ENCODE peak calls at places on chromosomes 12 and 14, in five cellular contexts. Y is SK-N-SH, M is stomach, W is endothelial cell of umbilical vein, Z is HCT116. B is an unnamed sample.

GRCh38 chr12:22494319-22494718 is 50.0 kb downstream of the C2CD5 start:
- DNase-seq in W (no peak), Y (no peak), Z (no peak), M (no peak), B (no peak)

GRCh38 chr12:66119870-66120241 is 10.7 kb downstream of the LLPH start:
- DNase-seq in W (no peak), Y (no peak), M (no peak), Z (no peak), B (no peak)

GRCh38 chr12:109994262-109995175 is 1.6 kb downstream of the GIT2 start:
- DNase-seq in Z (no peak), Y (no peak), M (no peak), W (peak), B (no peak)

GRCh38 chr12:124780752-124781685 is 82.6 kb downstream of the SCARB1 start:
- DNase-seq in M (no peak), Y (no peak), W (no peak), Z (no peak), B (no peak)

GRCh38 chr14:103520657-103521437 is 1.8 kb downstream of the CKB start:
- DNase-seq in M (peak), Y (peak), Z (peak), W (peak), B (no peak)

GRCh38 chr12:124174406-124174805 is 120.5 kb upstream of the RFLNA start:
- DNase-seq in W (peak), M (no peak), Z (no peak), Y (no peak), B (no peak)

GRCh38 chr12:92602476-92602875 is 100.3 kb upstream of the PLEKHG7 start:
- DNase-seq in Z (no peak), W (peak), M (no peak), Y (no peak), B (no peak)

GRCh38 chr14:51157012-51157411 is 62.1 kb upstream of the TRIM9 start:
- DNase-seq in Y (peak), Z (peak), W (peak), M (no peak), B (no peak)

GRCh38 chr12:86777335-86777734 is 521.1 kb upstream of the MGAT4C start:
- DNase-seq in W (no peak), M (no peak), Y (no peak), Z (no peak), B (no peak)

GRCh38 chr14:22002860-22003284 is 329.3 kb upstream of the OR4E1 start:
- DNase-seq in W (no peak), M (no peak), Y (no peak), Z (peak), B (no peak)

GRCh38 chr12:7581046-7581445 is 77.5 kb upstream of the CD163 start:
- DNase-seq in M (no peak), Y (no peak), Z (no peak), W (no peak), B (no peak)

GRCh38 chr12:13376627-13377373 is 180.3 kb downstream of the EMP1 start:
- DNase-seq in Z (no peak), Y (no peak), M (peak), W (no peak), B (no peak)

GRCh38 chr12:534216-534615 is 74.5 kb downstream of the B4GALNT3 start:
- DNase-seq in Z (no peak), W (no peak), Y (no peak), M (no peak), B (no peak)

GRCh38 chr14:33768458-33768830 is 182.4 kb downstream of the EGLN3 start:
- DNase-seq in M (no peak), W (no peak), Y (no peak), Z (no peak), B (no peak)

GRCh38 chr14:78341827-78342389 is 171.7 kb downstream of the NRXN3 start:
- DNase-seq in Y (no peak), M (no peak), Z (no peak), W (no peak), B (no peak)

DNA sequence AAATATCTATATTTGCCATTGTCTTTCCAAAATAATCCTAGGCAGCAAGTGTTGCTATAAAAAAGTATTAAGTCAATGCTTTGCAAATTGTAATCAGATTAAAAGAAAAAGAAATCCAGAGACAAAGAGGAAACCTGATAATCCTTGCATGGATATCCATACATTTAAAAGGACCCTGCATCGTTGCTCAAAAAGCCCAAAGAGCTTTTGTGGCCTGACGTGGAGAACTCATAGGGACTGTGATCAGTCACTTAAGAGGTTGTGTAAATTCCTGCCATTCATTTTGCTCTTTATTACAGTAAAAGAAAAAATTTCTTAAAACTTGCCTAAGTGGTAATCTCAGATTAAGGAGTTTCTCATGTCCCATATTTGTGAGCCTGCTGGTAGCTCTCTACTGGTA is 392.6 kb downstream of the C12orf75 start:
- DNase-seq in W (no peak), Z (no peak), M (no peak), Y (no peak), B (no peak)
- TF ChIP-seq POLR2AphosphoS5 in W (no peak), Z (no peak), M (no peak), Y (no peak), B (no peak)

DNA sequence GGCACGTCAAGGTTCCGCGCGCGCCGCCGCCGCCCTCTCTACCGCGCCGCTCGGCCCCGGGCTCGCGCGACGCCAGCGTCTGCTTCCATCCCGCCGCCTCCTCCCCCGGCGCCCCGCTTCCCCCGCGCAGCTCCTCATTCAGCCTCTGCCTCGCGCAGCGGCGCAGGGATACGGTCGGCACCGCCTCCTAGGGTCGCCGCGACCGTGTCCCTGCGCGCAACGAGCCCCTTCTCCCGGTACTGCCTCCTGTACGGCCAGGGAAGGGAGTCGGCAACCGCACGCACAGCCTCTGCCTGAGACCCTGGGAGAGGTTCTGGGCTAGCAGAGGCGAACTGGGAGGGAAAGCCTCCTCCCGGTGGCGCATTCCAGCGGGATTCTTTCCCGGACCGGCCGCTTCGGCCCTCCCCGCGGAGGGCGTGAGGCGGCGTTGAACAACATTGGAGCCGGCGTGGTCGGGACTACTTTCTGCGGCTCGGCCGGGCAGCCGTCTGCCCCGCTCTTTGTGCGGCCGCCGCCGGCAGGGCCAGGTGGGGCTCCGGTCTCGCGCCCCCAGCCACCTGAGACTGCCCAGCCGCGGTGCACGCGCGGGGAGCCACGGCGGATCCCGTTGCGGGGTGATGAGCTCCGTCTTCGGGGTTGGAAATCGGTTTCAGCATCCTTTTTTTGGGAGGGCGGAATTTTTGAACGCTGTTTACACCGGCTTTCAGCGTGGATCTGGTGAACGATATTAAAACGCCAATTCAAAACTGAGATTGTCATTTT is at the start of gene LRP6:
- DNase-seq in Y (peak), W (peak), M (peak), Z (peak), B (peak)
- TF ChIP-seq POLR2AphosphoS5 in Y (peak), W (peak), M (peak), Z (peak), B (no peak)

GRCh38 chr12:104790296-104791125 is 167.6 kb downstream of the SLC41A2 start:
- DNase-seq in M (peak), W (peak), Z (peak), Y (peak), B (no peak)
- TF ChIP-seq POLR2AphosphoS5 in M (no peak), W (no peak), Z (no peak), Y (no peak), B (no peak)

DNA sequence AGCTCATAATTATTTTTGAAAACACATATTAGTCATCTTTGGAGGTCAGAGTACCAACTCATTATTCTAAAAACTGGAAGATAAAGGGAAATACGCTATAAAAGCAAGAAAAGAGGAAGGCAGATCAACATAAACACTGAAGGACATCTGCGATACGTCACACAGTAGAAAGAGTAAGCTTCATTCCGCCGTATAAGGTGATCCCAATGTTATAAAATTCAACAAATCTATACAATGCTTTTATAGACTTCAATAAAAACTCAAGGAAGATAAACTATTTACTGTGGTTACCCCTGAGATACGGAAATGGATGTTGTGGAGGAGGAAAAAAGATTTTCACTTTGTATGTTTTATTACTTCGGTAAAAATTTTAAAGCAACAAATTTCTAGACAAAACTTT is 92.6 kb downstream of the ITPR2 start:
- DNase-seq in Z (no peak), W (no peak), M (no peak), Y (no peak), B (no peak)
- TF ChIP-seq POLR2AphosphoS5 in Z (no peak), W (no peak), M (no peak), Y (no peak), B (no peak)

GRCh38 chr12:14716848-14717444 is 20.5 kb upstream of the GUCY2C start:
- DNase-seq in M (peak), Z (peak), W (peak), Y (peak), B (peak)

GRCh38 chr12:14710632-14711324 is 14.4 kb upstream of the GUCY2C start:
- DNase-seq in Y (no peak), W (no peak), Z (no peak), M (no peak), B (no peak)

DNA sequence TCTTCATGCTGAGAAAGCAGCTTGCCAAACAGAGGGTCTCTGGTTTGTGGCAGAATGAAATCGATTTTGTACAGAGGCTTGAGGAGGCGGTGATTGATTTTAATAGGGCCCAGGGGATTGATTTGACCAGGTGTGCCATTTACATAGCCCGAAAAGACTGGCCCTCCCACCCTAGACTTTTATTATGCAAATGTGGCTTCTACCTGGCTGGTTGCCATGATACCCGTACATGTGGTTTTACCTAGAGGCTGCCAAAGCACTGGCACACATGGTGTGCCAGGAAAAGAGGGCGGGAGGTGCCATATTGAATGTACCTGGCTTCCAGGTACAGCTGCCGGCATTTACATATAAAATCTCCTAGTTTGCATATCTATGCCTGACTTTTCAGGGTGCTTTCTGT is 18.0 kb upstream of the GUCY2C start:
- DNase-seq in Z (no peak), W (no peak), Y (no peak), M (no peak), B (no peak)
- TF ChIP-seq POLR2AphosphoS5 in Z (no peak), W (no peak), Y (no peak), M (no peak), B (no peak)